ENCODE peak calls at places on chromosomes 7 and 10, in six cellular contexts. L is stimulated activated CD4-positive, alpha-beta T cell treated with anti-CD3 and anti-CD28 coated beads, Interleukin-1b, Interleukin-23, amount 100 ng/mL, for 4 hours; H is neuronal stem cell; W is glutamatergic neuron; K is neural crest cell; D is AG09319. C is an unnamed sample.

GRCh38 chr7:3162286-3162685 is 118.6 kb upstream of the CARD11 start:
- DNase-seq in H (no peak), D (no peak), K (no peak), W (no peak), L (no peak), C (no peak)

GRCh38 chr10:103451091-103451801 is 924 bp downstream of the CALHM2 start:
- DNase-seq in D (peak), L (peak), H (no peak), K (no peak), W (no peak), C (no peak)

GRCh38 chr7:22607180-22607579 is 107.2 kb upstream of the STEAP1B start:
- DNase-seq in K (no peak), L (no peak), W (no peak), D (peak), H (no peak), C (no peak)

GRCh38 chr10:36738738-36739431 is 386.5 kb upstream of the ANKRD30A start:
- DNase-seq in H (no peak), W (no peak), K (no peak), D (no peak), L (no peak), C (no peak)

GRCh38 chr10:92356041-92356440 is 65.1 kb downstream of the MARCHF5 start:
- DNase-seq in D (no peak), L (no peak), W (no peak), H (no peak), K (no peak), C (no peak)

GRCh38 chr7:141074162-141074989 is 512 bp downstream of the TMEM178B start:
- DNase-seq in D (no peak), L (no peak), H (peak), K (peak), W (peak), C (no peak)

GRCh38 chr10:133375357-133376115 is 2.4 kb upstream of the ECHS1 start:
- DNase-seq in H (no peak), K (no peak), W (no peak), D (no peak), L (no peak), C (no peak)

GRCh38 chr7:73615886-73616285 is 8.4 kb downstream of the MLXIPL start:
- DNase-seq in W (no peak), H (no peak), D (no peak), K (no peak), L (no peak), C (no peak)

GRCh38 chr7:14507617-14508016 is 394.9 kb downstream of the DGKB start:
- DNase-seq in W (no peak), L (no peak), H (no peak), K (no peak), D (peak), C (no peak)

GRCh38 chr10:122484276-122485060 is 23.1 kb downstream of the HTRA1 start:
- DNase-seq in L (no peak), D (no peak), H (no peak), K (no peak), W (no peak), C (no peak)

GRCh38 chr10:129888784-129889616 is 75.1 kb downstream of the EBF3 start:
- DNase-seq in D (no peak), L (peak), K (peak), H (peak), W (peak), C (no peak)

C was measured in activated CD4-positive, CD25-positive, alpha-beta regulatory T cell treated with anti-CD3 and anti-CD28 coated beads, Interleukin-2, amount 50 U/mL, for 16 hours.